ENCODE peak calls at places on chromosome 10, in six cellular contexts. L is NB4, Y is astrocyte, H is endothelial cell of umbilical vein, N is A549, F is IMR-90. E is an unnamed sample.
A peak's percentile ranks its signal among the peaks of the same experiment; 100 is the strongest.

GRCh38 chr10:15181576-15182156 is 13.2 kb upstream of the NMT2 start:
- DNase-seq in F (no peak), H (no peak), N (no peak), L (no peak), Y (no peak), E (no peak)

GRCh38 chr10:129924375-129925085 is 39.5 kb downstream of the EBF3 start:
- DNase-seq in N (no peak), L (no peak), H (no peak), Y (no peak), F (no peak), E (no peak)

GRCh38 chr10:76973091-76973514 is 664.5 kb downstream of the KCNMA1 start:
- DNase-seq in Y (no peak), H (no peak), L (no peak), F (no peak), N (no peak), E (peak; percentile 33)

GRCh38 chr10:132517951-132518521 is 19.6 kb upstream of the INPP5A start:
- DNase-seq in H (no peak), Y (no peak), L (no peak), F (no peak), N (no peak), E (no peak)

GRCh38 chr10:99115703-99116102 is 119.9 kb downstream of the HPSE2 start:
- DNase-seq in F (no peak), L (no peak), N (no peak), H (no peak), Y (no peak), E (no peak)

GRCh38 chr10:124288928-124289921 is 129.5 kb downstream of the OAT start:
- DNase-seq in N (no peak), L (peak; percentile 32), F (no peak), Y (no peak), H (no peak), E (no peak)

GRCh38 chr10:11448190-11448544 is 163.3 kb downstream of the USP6NL start:
- DNase-seq in Y (no peak), L (no peak), H (no peak), N (no peak), F (no peak), E (no peak)

GRCh38 chr10:89237849-89238248 is 13.7 kb downstream of the LIPA start:
- DNase-seq in Y (no peak), F (no peak), N (no peak), H (no peak), L (no peak), E (no peak)

GRCh38 chr10:118980870-118981269 is 48.6 kb upstream of the NANOS1 start:
- DNase-seq in Y (no peak), N (no peak), F (no peak), L (no peak), H (no peak), E (no peak)

GRCh38 chr10:63409465-63410027 is 56.2 kb downstream of the JMJD1C start:
- DNase-seq in L (peak; percentile 26), N (no peak), Y (peak; percentile 63), F (peak; percentile 74), H (peak; percentile 23), E (peak; percentile 55)

GRCh38 chr10:93718937-93719725 is 16.7 kb upstream of the FRA10AC1 start:
- DNase-seq in Y (no peak), L (peak; percentile 80), F (no peak), H (no peak), N (no peak), E (no peak)

GRCh38 chr10:119301397-119301796 is 94.0 kb downstream of the GRK5 start:
- DNase-seq in Y (no peak), L (no peak), N (no peak), F (peak; percentile 24), H (peak; percentile 65), E (no peak)

GRCh38 chr10:34526758-34527730 is 288.1 kb downstream of the PARD3 start:
- DNase-seq in H (peak; percentile 91), F (peak; percentile 98), L (no peak), N (peak; percentile 72), Y (peak; percentile 99), E (peak; percentile 91)
- TF ChIP-seq CTCF in H (no peak), F (peak; percentile 57), L (no peak), N (peak; percentile 71), Y (peak; percentile 26), E (peak; percentile 32)

GRCh38 chr10:43671659-43672555 is 23.2 kb upstream of the ZNF32 start:
- DNase-seq in Y (peak; percentile 47), F (peak; percentile 75), N (peak; percentile 80), L (peak; percentile 70), H (peak; percentile 69), E (peak; percentile 31)

GRCh38 chr10:43667736-43668371 is 19.2 kb upstream of the ZNF32 start:
- DNase-seq in N (no peak), F (no peak), L (no peak), Y (no peak), H (no peak), E (no peak)

GRCh38 chr10:43666551-43666950 is 17.9 kb upstream of the ZNF32 start:
- DNase-seq in L (no peak), N (no peak), H (no peak), F (no peak), Y (no peak), E (no peak)

GRCh38 chr10:43665054-43665453 is 16.4 kb upstream of the ZNF32 start:
- DNase-seq in N (no peak), F (peak; percentile 20), L (no peak), Y (no peak), H (no peak), E (no peak)

GRCh38 chr10:43667317-43667731 is 18.6 kb upstream of the ZNF32 start:
- DNase-seq in Y (peak; percentile 20), L (peak; percentile 50), H (no peak), N (peak; percentile 55), F (peak; percentile 13), E (no peak)
- H3K4me3 ChIP-seq in Y (peak overlapping the region; percentile 33), L (no peak overlapping the region), H (no peak overlapping the region), N (no peak overlapping the region), F (no peak overlapping the region), E (peak overlapping the region; percentile 12)

DNA sequence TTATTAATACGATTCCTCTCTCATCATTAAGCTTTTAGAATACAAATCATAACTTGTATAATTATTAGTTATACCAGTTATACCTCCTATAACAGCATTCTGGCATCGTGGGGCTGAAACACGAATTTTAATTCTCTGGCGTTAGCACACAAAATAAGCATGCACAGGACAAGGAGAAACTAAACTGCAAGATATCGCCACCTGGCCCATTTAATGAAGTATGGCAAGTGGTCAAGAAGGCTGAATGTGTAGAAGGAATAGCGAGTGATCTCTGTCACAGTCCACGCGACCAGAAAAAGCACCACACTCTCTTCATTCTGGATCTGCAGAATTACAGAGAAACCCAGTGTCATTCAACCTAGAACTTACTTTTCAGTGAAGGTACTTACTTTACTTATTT is 18.1 kb downstream of the HACD1 start:
- DNase-seq in L (peak; percentile 18), F (peak; percentile 55), Y (peak; percentile 26), H (peak; percentile 63), N (peak; percentile 35), E (peak; percentile 9)
- TF ChIP-seq CTCF in L (no peak), F (peak; percentile 46), Y (peak; percentile 29), H (peak; percentile 44), N (peak; percentile 29), E (peak; percentile 14)

GRCh38 chr10:117734626-117735405 is 192.3 kb downstream of the EMX2 start:
- DNase-seq in N (no peak), L (no peak), Y (no peak), H (no peak), F (no peak), E (no peak)
- H3K4me3 ChIP-seq in N (no peak overlapping the region), L (no peak overlapping the region), Y (no peak overlapping the region), H (no peak overlapping the region), F (no peak overlapping the region), E (no peak overlapping the region)

GRCh38 chr10:114850126-114850525 is 28.5 kb downstream of the FHIP2A start:
- DNase-seq in Y (no peak), L (no peak), H (no peak), N (no peak), F (no peak), E (no peak)

GRCh38 chr10:114849674-114850073 is 28.1 kb downstream of the FHIP2A start:
- DNase-seq in F (no peak), H (no peak), Y (no peak), L (no peak), N (no peak), E (no peak)

GRCh38 chr10:114851336-114851735 is 29.8 kb downstream of the FHIP2A start:
- DNase-seq in Y (no peak), L (no peak), F (no peak), H (no peak), N (no peak), E (no peak)

DNA sequence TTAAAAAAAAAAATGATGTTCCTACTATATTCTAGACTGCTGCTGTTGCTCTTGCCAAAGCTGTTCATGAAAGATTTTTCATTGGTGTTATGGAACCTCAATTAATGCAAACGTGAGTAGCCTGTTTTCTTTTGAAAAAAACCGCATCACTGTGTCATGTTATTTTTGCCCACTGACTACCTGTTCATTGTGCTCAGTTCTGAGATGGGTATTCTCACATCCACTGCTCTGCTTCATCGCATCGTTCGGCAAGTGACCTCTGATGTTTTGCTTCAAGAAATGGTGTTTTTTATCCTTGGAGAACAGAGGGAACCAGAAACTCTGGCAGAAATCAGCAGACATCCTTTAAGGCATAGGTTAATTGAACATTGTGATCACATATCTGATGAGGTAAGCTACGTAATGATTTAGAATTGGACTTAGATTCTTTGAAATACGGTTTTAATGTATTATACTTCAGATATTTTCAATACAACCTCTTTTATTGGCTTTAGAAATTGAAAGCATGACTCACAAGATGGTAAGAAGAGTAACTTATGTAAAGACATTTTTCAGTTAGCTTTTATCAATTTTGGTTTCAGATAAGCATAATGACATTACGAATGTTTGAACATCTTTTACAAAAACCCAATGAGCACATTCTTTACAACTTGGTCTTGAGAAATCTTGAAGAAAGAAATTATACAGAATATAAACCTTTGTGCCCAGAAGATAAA is 24.6 kb downstream of the FHIP2A start:
- DNase-seq in L (no peak), F (no peak), Y (no peak), H (no peak), N (no peak), E (no peak)
- TF ChIP-seq CTCF in L (no peak), F (no peak), Y (no peak), H (no peak), N (no peak), E (no peak)